ENCODE peak calls at places on chromosomes 7 and 10, in four cellular contexts. One of them, this sample, is unnamed.

GRCh38 chr10:47024399-47025252 is 113.4 kb downstream of the PTPN20 start:
- DNase-seq in bronchial epithelial cell: peak; percentile 63
- DNase-seq in mammary epithelial cell: peak; percentile 42
- DNase-seq in BJ: no peak
- DNase-seq in this sample: peak; percentile 19

GRCh38 chr10:1400129-1400865 is 337.0 kb downstream of the ADARB2 start:
- DNase-seq in mammary epithelial cell: no peak
- DNase-seq in BJ: no peak
- DNase-seq in bronchial epithelial cell: no peak
- DNase-seq in this sample: no peak

GRCh38 chr7:26100940-26101339 is 51.1 kb upstream of the NFE2L3 start:
- DNase-seq in bronchial epithelial cell: no peak
- DNase-seq in mammary epithelial cell: no peak
- DNase-seq in BJ: no peak
- DNase-seq in this sample: no peak

GRCh38 chr7:1393421-1393820 is 65.8 kb downstream of the MICALL2 start:
- DNase-seq in mammary epithelial cell: no peak
- DNase-seq in BJ: no peak
- DNase-seq in bronchial epithelial cell: no peak
- DNase-seq in this sample: no peak

GRCh38 chr7:121049028-121049791 is 60.7 kb downstream of the CPED1 start:
- DNase-seq in BJ: no peak
- DNase-seq in mammary epithelial cell: no peak
- DNase-seq in bronchial epithelial cell: no peak
- DNase-seq in this sample: no peak

GRCh38 chr10:88386878-88387773 is 196.0 kb downstream of the RNLS start:
- DNase-seq in mammary epithelial cell: peak; percentile 42
- DNase-seq in BJ: no peak
- DNase-seq in bronchial epithelial cell: peak; percentile 81
- DNase-seq in this sample: no peak

GRCh38 chr7:77444123-77444522 is 28.0 kb upstream of the GSAP start:
- DNase-seq in mammary epithelial cell: no peak
- DNase-seq in bronchial epithelial cell: no peak
- DNase-seq in BJ: no peak
- DNase-seq in this sample: no peak

GRCh38 chr10:64977912-64978311 is 1456.7 kb downstream of the REEP3 start:
- DNase-seq in BJ: no peak
- DNase-seq in bronchial epithelial cell: no peak
- DNase-seq in mammary epithelial cell: no peak
- DNase-seq in this sample: no peak

GRCh38 chr10:35640474-35640873 is 1.6 kb downstream of the FZD8 start:
- DNase-seq in BJ: no peak
- DNase-seq in bronchial epithelial cell: peak; percentile 31
- DNase-seq in mammary epithelial cell: peak; percentile 66
- DNase-seq in this sample: no peak

GRCh38 chr7:150755473-150756099 is 18.4 kb downstream of the GIMAP5 start:
- DNase-seq in mammary epithelial cell: peak; percentile 11
- DNase-seq in bronchial epithelial cell: no peak
- DNase-seq in BJ: no peak
- DNase-seq in this sample: peak; percentile 65

GRCh38 chr10:126872768-126873167 is 32.5 kb upstream of the DOCK1 start:
- DNase-seq in mammary epithelial cell: no peak
- DNase-seq in BJ: no peak
- DNase-seq in bronchial epithelial cell: no peak
- DNase-seq in this sample: no peak

GRCh38 chr10:104120903-104121484 is 977 bp upstream of the SFR1 start:
- DNase-seq in bronchial epithelial cell: peak; percentile 99
- DNase-seq in BJ: peak; percentile 79
- DNase-seq in mammary epithelial cell: peak; percentile 99
- DNase-seq in this sample: peak; percentile 89

GRCh38 chr7:151271699-151272355 is 23.3 kb upstream of the SMARCD3 start:
- DNase-seq in BJ: peak; percentile 22
- DNase-seq in mammary epithelial cell: no peak
- DNase-seq in bronchial epithelial cell: peak; percentile 18
- DNase-seq in this sample: peak; percentile 37

GRCh38 chr7:28180031-28180363 is 598 bp downstream of the JAZF1 start:
- DNase-seq in BJ: no peak
- DNase-seq in mammary epithelial cell: no peak
- DNase-seq in bronchial epithelial cell: no peak
- DNase-seq in this sample: no peak

GRCh38 chr7:23347007-23347681 is 48.0 kb downstream of the MALSU1 start:
- DNase-seq in mammary epithelial cell: peak; percentile 44
- DNase-seq in BJ: no peak
- DNase-seq in bronchial epithelial cell: no peak
- DNase-seq in this sample: no peak

GRCh38 chr7:27242580-27243339 is at the start of gene EVX1:
- DNase-seq in mammary epithelial cell: no peak
- DNase-seq in BJ: no peak
- DNase-seq in bronchial epithelial cell: no peak
- DNase-seq in this sample: no peak

GRCh38 chr7:106104861-106105260 is 7.3 kb downstream of the SYPL1 start:
- DNase-seq in mammary epithelial cell: no peak
- DNase-seq in BJ: no peak
- DNase-seq in bronchial epithelial cell: no peak
- DNase-seq in this sample: no peak

GRCh38 chr7:73706122-73707044 is 13.1 kb downstream of the STX1A start:
- DNase-seq in mammary epithelial cell: no peak
- DNase-seq in BJ: no peak
- DNase-seq in bronchial epithelial cell: peak; percentile 82
- DNase-seq in this sample: no peak

GRCh38 chr10:65550761-65551160 is 1375.1 kb upstream of the LRRTM3 start:
- DNase-seq in BJ: no peak
- DNase-seq in bronchial epithelial cell: no peak
- DNase-seq in mammary epithelial cell: no peak
- DNase-seq in this sample: no peak

GRCh38 chr7:16071246-16071857 is 350.0 kb downstream of the CRPPA start:
- DNase-seq in bronchial epithelial cell: peak; percentile 63
- DNase-seq in BJ: no peak
- DNase-seq in mammary epithelial cell: peak; percentile 32
- DNase-seq in this sample: no peak

GRCh38 chr7:13126347-13126746 is 438.9 kb downstream of the ARL4A start:
- DNase-seq in mammary epithelial cell: no peak
- DNase-seq in BJ: no peak
- DNase-seq in bronchial epithelial cell: no peak
- DNase-seq in this sample: no peak

GRCh38 chr7:132655071-132655761 is 78.9 kb upstream of the PLXNA4 start:
- DNase-seq in bronchial epithelial cell: no peak
- DNase-seq in mammary epithelial cell: no peak
- DNase-seq in BJ: no peak
- DNase-seq in this sample: peak; percentile 35

GRCh38 chr7:27225005-27225934 is 17.3 kb upstream of the EVX1 start:
- DNase-seq in mammary epithelial cell: no peak
- DNase-seq in bronchial epithelial cell: no peak
- DNase-seq in BJ: no peak
- DNase-seq in this sample: no peak

GRCh38 chr7:14973712-14974428 is 71.3 kb upstream of the DGKB start:
- DNase-seq in BJ: no peak
- DNase-seq in bronchial epithelial cell: no peak
- DNase-seq in mammary epithelial cell: no peak
- DNase-seq in this sample: no peak

GRCh38 chr10:120789804-120790203 is 61.4 kb upstream of the WDR11 start:
- DNase-seq in mammary epithelial cell: no peak
- DNase-seq in BJ: no peak
- DNase-seq in bronchial epithelial cell: no peak
- DNase-seq in this sample: no peak

DNA sequence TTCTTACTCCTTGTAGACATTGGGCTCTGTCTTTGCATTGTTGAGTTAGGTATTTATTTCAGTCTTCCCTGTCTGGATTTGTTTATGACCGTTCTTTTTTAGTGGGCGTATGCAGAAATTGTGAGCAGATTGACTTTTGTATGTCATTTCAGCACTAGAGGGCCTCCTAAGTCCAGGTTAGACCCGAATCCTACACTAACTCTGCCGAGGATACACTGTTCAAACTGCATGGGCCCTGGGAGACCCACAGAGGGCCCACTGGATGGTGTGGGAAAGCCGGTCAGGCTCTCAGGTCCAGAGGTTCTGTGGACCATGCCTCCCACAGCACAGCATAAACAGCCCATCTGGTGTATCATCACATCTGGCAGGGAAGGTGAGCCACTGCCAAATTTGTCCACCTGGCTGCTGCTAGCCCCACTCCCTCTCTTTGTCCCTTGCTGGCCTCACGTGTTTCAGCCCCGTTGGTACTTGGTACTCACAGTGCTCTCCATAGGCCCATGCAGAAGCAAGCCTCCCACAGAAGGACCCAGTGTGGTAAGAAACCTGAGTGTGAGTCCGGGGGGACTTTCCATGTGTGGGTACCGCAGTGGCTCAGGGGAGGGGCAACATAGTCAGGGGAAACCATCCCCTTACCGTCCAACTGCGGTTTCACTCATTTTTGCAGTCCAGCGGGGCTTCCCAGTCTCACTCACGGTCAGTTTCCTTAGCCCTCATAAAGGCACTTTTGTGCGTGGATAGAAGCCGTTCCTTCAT is 112.8 kb downstream of the APBB1IP start:
- DNase-seq in mammary epithelial cell: peak; percentile 5
- DNase-seq in BJ: no peak
- DNase-seq in bronchial epithelial cell: peak; percentile 26
- DNase-seq in this sample: no peak
- TF ChIP-seq CTCF in mammary epithelial cell: no peak
- TF ChIP-seq CTCF in BJ: no peak
- TF ChIP-seq CTCF in bronchial epithelial cell: peak; percentile 18
- TF ChIP-seq CTCF in this sample: no peak

GRCh38 chr7:129037585-129037984 is 17.3 kb downstream of the TNPO3 start:
- DNase-seq in mammary epithelial cell: no peak
- DNase-seq in bronchial epithelial cell: no peak
- DNase-seq in BJ: no peak
- DNase-seq in this sample: no peak

GRCh38 chr7:129041929-129042200 is 13.0 kb downstream of the TNPO3 start:
- DNase-seq in BJ: no peak
- DNase-seq in mammary epithelial cell: no peak
- DNase-seq in bronchial epithelial cell: no peak
- DNase-seq in this sample: no peak

GRCh38 chr7:129043012-129043411 is 11.9 kb downstream of the TNPO3 start:
- DNase-seq in bronchial epithelial cell: no peak
- DNase-seq in BJ: no peak
- DNase-seq in mammary epithelial cell: no peak
- DNase-seq in this sample: no peak

DNA sequence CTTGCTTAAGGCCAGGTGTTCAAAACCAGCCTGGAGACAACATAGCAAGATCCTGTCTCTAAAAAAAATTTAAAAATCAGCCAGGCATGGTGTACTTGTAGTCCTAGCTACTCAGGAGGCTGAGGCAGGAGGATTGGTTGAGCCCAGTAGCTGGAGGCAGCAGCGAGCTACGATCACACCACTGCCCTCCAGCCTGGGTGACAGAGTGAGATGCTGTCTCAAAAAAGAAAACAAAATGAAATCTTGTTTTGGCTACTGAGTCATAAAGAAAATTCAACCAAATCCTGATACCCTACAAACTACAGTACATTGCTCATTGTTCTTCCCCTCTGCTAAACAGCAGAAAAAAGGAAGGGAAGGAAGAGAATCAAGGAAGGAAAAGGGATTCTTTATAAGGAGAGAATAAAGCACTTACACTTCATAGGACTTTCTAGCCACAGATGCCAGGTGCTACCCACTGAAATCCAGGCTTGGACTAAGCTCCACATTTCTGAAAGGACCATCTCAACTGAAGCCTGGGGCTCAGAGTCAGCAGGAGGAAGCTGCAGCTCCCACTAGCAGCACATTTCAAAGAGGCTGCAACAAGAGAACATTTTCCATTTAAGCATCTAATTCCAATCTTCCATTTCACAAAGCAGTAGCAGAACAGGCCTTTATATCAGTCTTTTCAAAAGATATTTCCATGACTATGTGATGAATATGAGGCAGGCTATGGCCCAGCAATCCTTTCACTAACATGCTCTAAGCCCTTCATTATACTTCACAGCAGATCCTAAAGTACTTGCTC is 13.6 kb downstream of the TNPO3 start:
- DNase-seq in mammary epithelial cell: no peak
- DNase-seq in BJ: no peak
- DNase-seq in bronchial epithelial cell: no peak
- DNase-seq in this sample: no peak
- H3K4me3 ChIP-seq in mammary epithelial cell: no peak overlapping the region
- H3K4me3 ChIP-seq in BJ: no peak overlapping the region
- H3K4me3 ChIP-seq in bronchial epithelial cell: no peak overlapping the region
- H3K4me3 ChIP-seq in this sample: no peak overlapping the region

GRCh38 chr10:48658889-48659269 is 25.8 kb upstream of the WDFY4 start:
- DNase-seq in mammary epithelial cell: no peak
- DNase-seq in bronchial epithelial cell: no peak
- DNase-seq in BJ: no peak
- DNase-seq in this sample: no peak

GRCh38 chr10:48658243-48658888 is 26.3 kb upstream of the WDFY4 start:
- DNase-seq in BJ: no peak
- DNase-seq in bronchial epithelial cell: peak; percentile 48
- DNase-seq in mammary epithelial cell: peak; percentile 39
- DNase-seq in this sample: peak; percentile 53

GRCh38 chr10:48656928-48657327 is 27.7 kb upstream of the WDFY4 start:
- DNase-seq in mammary epithelial cell: no peak
- DNase-seq in bronchial epithelial cell: no peak
- DNase-seq in BJ: no peak
- DNase-seq in this sample: no peak

GRCh38 chr10:48661441-48661840 is 23.2 kb upstream of the WDFY4 start:
- DNase-seq in BJ: no peak
- DNase-seq in mammary epithelial cell: no peak
- DNase-seq in bronchial epithelial cell: no peak
- DNase-seq in this sample: no peak

GRCh38 chr10:48659790-48660189 is 24.9 kb upstream of the WDFY4 start:
- DNase-seq in bronchial epithelial cell: no peak
- DNase-seq in BJ: no peak
- DNase-seq in mammary epithelial cell: no peak
- DNase-seq in this sample: no peak
- TF ChIP-seq CTCF in bronchial epithelial cell: no peak
- TF ChIP-seq CTCF in BJ: peak; percentile 18
- TF ChIP-seq CTCF in mammary epithelial cell: peak; percentile 15
- TF ChIP-seq CTCF in this sample: no peak

GRCh38 chr10:89414146-89414878 is at the start of gene IFIT5:
- DNase-seq in BJ: no peak
- DNase-seq in mammary epithelial cell: peak; percentile 71
- DNase-seq in bronchial epithelial cell: peak; percentile 52
- DNase-seq in this sample: peak; percentile 44

GRCh38 chr10:89413398-89413912 is 913 bp upstream of the IFIT5 start:
- DNase-seq in mammary epithelial cell: no peak
- DNase-seq in bronchial epithelial cell: no peak
- DNase-seq in BJ: no peak
- DNase-seq in this sample: no peak

GRCh38 chr10:89419548-89419947 is 5.2 kb downstream of the IFIT5 start:
- DNase-seq in mammary epithelial cell: no peak
- DNase-seq in bronchial epithelial cell: peak; percentile 32
- DNase-seq in BJ: no peak
- DNase-seq in this sample: no peak

GRCh38 chr10:89414879-89415821 is 782 bp downstream of the IFIT5 start:
- DNase-seq in BJ: no peak
- DNase-seq in mammary epithelial cell: peak; percentile 52
- DNase-seq in bronchial epithelial cell: peak; percentile 11
- DNase-seq in this sample: no peak

DNA sequence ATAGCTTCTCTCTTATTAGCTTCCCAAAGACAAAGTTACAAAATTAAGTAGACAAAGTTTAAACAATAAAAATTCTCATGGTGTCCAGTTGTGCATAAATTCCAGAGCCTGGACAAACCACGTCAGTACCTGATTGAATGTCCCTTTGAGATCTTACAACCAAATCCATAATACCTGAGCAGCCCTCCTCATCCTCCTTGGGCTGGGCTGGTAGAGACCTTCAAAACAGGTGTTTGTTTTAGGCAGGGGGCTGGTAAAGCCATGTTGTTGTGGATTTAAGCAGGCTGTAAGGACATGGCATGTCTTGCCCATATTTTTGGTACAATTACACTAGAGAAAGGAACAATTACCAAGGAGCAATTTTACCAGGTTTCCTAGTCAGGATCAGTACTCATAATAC is 2.1 kb downstream of the IFIT5 start:
- DNase-seq in BJ: no peak
- DNase-seq in bronchial epithelial cell: no peak
- DNase-seq in mammary epithelial cell: no peak
- DNase-seq in this sample: no peak
- H3K4me3 ChIP-seq in BJ: no peak overlapping the region
- H3K4me3 ChIP-seq in bronchial epithelial cell: no peak overlapping the region
- H3K4me3 ChIP-seq in mammary epithelial cell: no peak overlapping the region
- H3K4me3 ChIP-seq in this sample: peak overlapping the region; percentile 5